ENCODE peak calls at places on chromosome X, in eight cellular contexts. K is T-helper 2 cell, R is RKO, C is EH, J is T-helper 9 cell, I is LoVo, V is NCI-H1694 treated with DMSO at 0.1 percent for 48 hours, O is DMS79. Y is an unnamed sample.

GRCh38 chrX:13091111-13091765 is 46.8 kb upstream of the FAM9C start:
- DNase-seq in K (no peak), R (no peak), C (no peak), J (no peak), I (no peak), V (no peak), O (no peak), Y (peak)

GRCh38 chrX:48003367-48003757 is 427 bp downstream of the ZNF182 start:
- DNase-seq in K (no peak), R (no peak), C (no peak), J (peak), I (no peak), V (no peak), O (no peak), Y (peak)

GRCh38 chrX:39016551-39016950 is 215.3 kb downstream of the MID1IP1 start:
- DNase-seq in K (no peak), R (no peak), C (no peak), J (no peak), I (peak), V (no peak), O (no peak), Y (no peak)

GRCh38 chrX:48715066-48715465 is 18.5 kb downstream of the SUV39H1 start:
- DNase-seq in K (no peak), R (peak), C (peak), J (no peak), I (no peak), V (no peak), O (no peak), Y (no peak)

GRCh38 chrX:111483140-111483539 is 28.3 kb upstream of the SERTM2 start:
- DNase-seq in K (no peak), R (no peak), C (no peak), J (no peak), I (no peak), V (no peak), O (peak), Y (no peak)

GRCh38 chrX:120749141-120749846 is 119.4 kb upstream of the C1GALT1C1 start:
- DNase-seq in K (no peak), R (no peak), C (peak), J (no peak), I (no peak), V (no peak), O (no peak), Y (no peak)

GRCh38 chrX:39211501-39211900 is 410.2 kb downstream of the MID1IP1 start:
- DNase-seq in K (no peak), R (no peak), C (no peak), J (no peak), I (no peak), V (no peak), O (no peak), Y (no peak)

GRCh38 chrX:41047878-41048534 is 37.2 kb upstream of the USP9X start:
- DNase-seq in K (no peak), R (no peak), C (no peak), J (no peak), I (no peak), V (no peak), O (no peak), Y (no peak)

GRCh38 chrX:13681595-13681994 is 7.3 kb upstream of the RAB9A start:
- DNase-seq in K (no peak), R (no peak), C (no peak), J (no peak), I (no peak), V (no peak), O (no peak), Y (no peak)

GRCh38 chrX:68831405-68832100 is 2.7 kb downstream of the EFNB1 start:
- DNase-seq in K (no peak), R (no peak), C (no peak), J (no peak), I (no peak), V (no peak), O (peak), Y (no peak)

GRCh38 chrX:113384628-113385027 is 544.0 kb upstream of the AMOT start:
- DNase-seq in K (no peak), R (peak), C (peak), J (no peak), I (no peak), V (no peak), O (no peak), Y (no peak)

GRCh38 chrX:65586491-65586890 is 51.9 kb upstream of the LAS1L start:
- DNase-seq in K (no peak), R (no peak), C (peak), J (no peak), I (no peak), V (no peak), O (peak), Y (no peak)

GRCh38 chrX:20594985-20595384 is 328.3 kb upstream of the RPS6KA3 start:
- DNase-seq in K (no peak), R (peak), C (peak), J (no peak), I (no peak), V (no peak), O (no peak), Y (no peak)

GRCh38 chrX:80812176-80812575 is 2.5 kb upstream of the BRWD3 start:
- DNase-seq in K (no peak), R (peak), C (peak), J (no peak), I (no peak), V (peak), O (no peak), Y (peak)

GRCh38 chrX:30414144-30414543 is 105.0 kb upstream of the NR0B1 start:
- DNase-seq in K (no peak), R (no peak), C (no peak), J (no peak), I (no peak), V (no peak), O (no peak), Y (no peak)

GRCh38 chrX:155334486-155335316 is at the start of gene CLIC2:
- DNase-seq in K (no peak), R (no peak), C (peak), J (no peak), I (no peak), V (peak), O (peak), Y (no peak)

GRCh38 chrX:136780738-136781137 is at the start of gene ARHGEF6:
- DNase-seq in K (no peak), R (no peak), C (peak), J (no peak), I (no peak), V (no peak), O (no peak), Y (peak)

Y was measured in central memory CD4-positive, alpha-beta T cell.